ENCODE peak calls at places on chromosomes 13 and 19, in four cellular contexts. G is nephron progenitor cell, D is GM12865, F is fibroblast of mammary gland. C is an unnamed sample.

GRCh38 chr13:24680258-24680920 is at the start of gene ATP12A:
- DNase-seq in D (peak; percentile 16), F (no peak), G (peak; percentile 79), C (peak; percentile 70)

GRCh38 chr13:84393981-84394625 is 511.8 kb upstream of the SLITRK1 start:
- DNase-seq in F (no peak), D (no peak), G (no peak), C (no peak)

GRCh38 chr19:3131168-3131567 is 4.7 kb upstream of the GNA15 start:
- DNase-seq in G (no peak), D (no peak), F (no peak), C (no peak)

GRCh38 chr19:20662421-20663105 is 1.2 kb upstream of the ZNF626 start:
- DNase-seq in F (no peak), G (no peak), D (no peak), C (no peak)

GRCh38 chr13:44402902-44403719 is 29.5 kb downstream of the SERP2 start:
- DNase-seq in D (no peak), G (no peak), F (no peak), C (no peak)

GRCh38 chr19:13984875-13985741 is 21.0 kb downstream of the RFX1 start:
- DNase-seq in D (no peak), F (no peak), G (no peak), C (no peak)

GRCh38 chr13:76937416-76937815 is 10.9 kb upstream of the ACOD1 start:
- DNase-seq in D (no peak), F (peak; percentile 98), G (no peak), C (no peak)

GRCh38 chr13:50069255-50069654 is 54.0 kb downstream of the KCNRG start:
- DNase-seq in G (no peak), F (peak; percentile 49), D (no peak), C (no peak)

GRCh38 chr19:16064209-16064889 is 11.9 kb upstream of the TPM4 start:
- DNase-seq in F (peak; percentile 40), D (no peak), G (no peak), C (no peak)

GRCh38 chr19:46579286-46579944 is 21.7 kb upstream of the CALM3 start:
- DNase-seq in G (peak; percentile 58), F (no peak), D (peak; percentile 23), C (no peak)
- TF ChIP-seq CTCF in G (peak; percentile 55), F (no peak), D (peak; percentile 53), C (peak; percentile 53)

DNA sequence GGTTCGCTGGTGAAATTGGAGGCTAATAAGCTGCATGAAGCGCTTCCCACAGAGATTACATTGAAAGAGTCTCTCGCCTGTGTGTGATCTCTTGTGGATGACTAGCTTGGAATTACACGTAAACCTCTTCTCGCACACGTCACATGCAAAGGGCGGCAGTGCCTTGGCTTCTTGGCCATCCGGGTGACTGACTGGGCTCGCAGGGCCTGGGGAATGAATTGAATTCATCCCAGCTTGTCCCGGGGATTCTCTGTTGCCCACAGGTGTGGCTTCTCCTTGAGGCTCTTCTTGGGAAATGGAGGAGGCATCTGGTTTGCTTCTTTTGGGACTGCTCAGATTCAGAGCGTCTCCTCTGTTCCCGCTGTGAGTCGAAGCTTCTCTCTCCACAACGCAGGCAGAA is 19.8 kb downstream of the ZSCAN5C start:
- DNase-seq in G (no peak), D (no peak), F (no peak), C (no peak)
- TF ChIP-seq CTCF in G (no peak), D (no peak), F (no peak), C (no peak)

GRCh38 chr13:59182241-59182640 is 981.5 kb downstream of the DIAPH3 start:
- DNase-seq in G (no peak), F (no peak), D (no peak), C (no peak)

GRCh38 chr13:59176775-59177174 is 987.0 kb downstream of the DIAPH3 start:
- DNase-seq in D (peak; percentile 3), F (no peak), G (no peak), C (no peak)

DNA sequence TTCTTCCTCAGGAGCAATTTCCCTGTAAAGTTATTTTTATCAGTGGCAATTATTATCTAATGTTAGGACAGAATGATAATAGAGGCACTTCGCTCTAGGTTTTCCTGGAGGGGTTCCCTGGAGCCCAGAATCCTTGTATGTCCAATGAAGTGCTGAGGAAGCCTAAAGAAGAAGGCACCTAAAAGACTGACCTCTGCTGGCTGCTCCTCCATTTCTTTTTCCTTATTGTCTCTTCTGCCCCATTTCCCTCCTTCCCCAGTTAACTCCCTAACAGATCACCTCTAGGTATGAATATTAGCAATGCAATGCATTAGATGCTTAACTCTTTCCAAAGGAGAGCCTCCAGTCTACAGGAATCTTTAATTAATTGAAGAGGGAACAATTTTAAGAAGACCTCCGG is 985.4 kb downstream of the DIAPH3 start:
- DNase-seq in D (no peak), G (no peak), F (peak; percentile 1), C (no peak)
- TF ChIP-seq CTCF in D (no peak), G (no peak), F (peak; percentile 24), C (no peak)

DNA sequence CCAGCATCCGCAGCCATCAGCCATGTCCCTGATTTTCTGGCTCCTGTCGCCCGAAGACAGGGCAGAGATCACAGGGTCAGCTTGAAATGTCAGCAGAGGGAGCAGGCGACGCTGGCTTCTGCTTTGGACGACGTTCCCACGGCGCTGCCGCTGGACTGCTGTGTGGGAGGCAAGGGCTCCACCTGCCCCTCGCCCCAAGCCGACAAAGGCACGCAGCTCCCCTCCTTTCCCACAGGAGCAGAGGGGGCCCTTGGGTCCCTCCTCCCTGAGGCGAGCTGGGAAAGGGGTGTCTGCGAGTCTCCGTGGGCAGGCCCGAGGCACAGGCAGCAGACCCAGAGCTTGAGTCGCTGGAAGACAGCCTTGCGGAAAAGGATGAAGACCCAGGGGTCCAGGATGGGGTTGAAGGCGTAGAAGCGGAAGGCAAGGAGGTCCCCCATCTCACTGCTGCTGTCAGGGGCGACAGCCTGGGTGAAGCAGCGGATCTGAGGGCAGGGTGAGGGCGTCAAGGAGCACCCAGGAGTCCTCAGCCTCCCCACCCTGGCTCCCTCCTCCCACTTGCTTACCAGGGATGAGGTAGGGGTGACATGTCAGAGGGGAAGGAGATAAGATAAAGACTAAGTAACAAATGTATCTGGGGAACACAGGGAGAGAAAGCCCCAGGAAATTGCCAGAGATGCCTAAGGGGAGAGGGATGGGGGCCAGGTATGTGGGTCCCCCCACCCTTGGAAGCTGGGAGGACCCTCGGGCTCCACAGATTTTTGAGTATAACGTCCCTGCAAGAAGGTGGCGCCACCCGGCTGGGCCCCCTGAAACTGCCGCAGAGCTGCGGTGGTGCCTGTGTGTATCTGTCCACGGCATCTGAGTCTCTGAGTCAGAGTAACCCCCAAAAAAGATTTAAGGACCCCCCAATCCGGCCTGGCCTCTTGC is 3.4 kb downstream of the PTGIR start:
- DNase-seq in G (peak; percentile 54), F (no peak), D (no peak), C (no peak)
- TF ChIP-seq CTCF in G (no peak), F (no peak), D (no peak), C (no peak)

C was measured in progenitor cell of endocrine pancreas.